ENCODE peak calls at places on chromosomes 4 and X, in seven cellular contexts. I is aorta, A is adipocyte, R is HL-60, C is upper lobe of left lung, D is hepatocyte, V is fibroblast of lung. Q is an unnamed sample. For H3K27me3, the result is how much of the 10 kb centered on the place peaks cover.

GRCh38 chr4:137621056-137621455 is 88.8 kb upstream of the PCDH18 start:
- DNase-seq in I (no peak), A (no peak), R (no peak), C (no peak), D (no peak), V (peak), Q (no peak)

GRCh38 chr4:169115897-169116254 is 105.8 kb upstream of the CBR4 start:
- DNase-seq in I (no peak), A (peak), R (no peak), C (no peak), D (peak), V (peak), Q (no peak)

GRCh38 chr4:74316397-74316796 is 8.1 kb downstream of the EPGN start:
- DNase-seq in I (no peak), A (peak), R (no peak), C (no peak), D (no peak), V (no peak), Q (no peak)

GRCh38 chr4:114393295-114394038 is 205.1 kb upstream of the UGT8 start:
- DNase-seq in I (no peak), A (no peak), R (no peak), C (no peak), D (no peak), V (peak), Q (no peak)

GRCh38 chr4:78079701-78080430 is 22.7 kb downstream of the FRAS1 start:
- DNase-seq in I (no peak), A (no peak), R (no peak), C (no peak), D (no peak), V (no peak), Q (no peak)

GRCh38 chrX:124023838-124024238 is 62.3 kb downstream of the STAG2 start:
- DNase-seq in I (no peak), A (peak), R (no peak), C (no peak), D (no peak), V (peak), Q (no peak)

GRCh38 chr4:17310269-17310652 is 201.6 kb downstream of the QDPR start:
- DNase-seq in I (no peak), A (peak), R (no peak), C (no peak), D (no peak), V (peak), Q (no peak)

GRCh38 chr4:173367946-173368345 is 2.8 kb upstream of the SAP30 start:
- DNase-seq in I (no peak), A (peak), R (no peak), C (no peak), D (no peak), V (peak), Q (no peak)

GRCh38 chr4:113355550-113356371 is 306.3 kb downstream of the ANK2 start:
- DNase-seq in I (peak), A (peak), R (peak), C (no peak), D (peak), V (peak), Q (peak)

GRCh38 chr4:68375667-68376559 is 26.0 kb upstream of the YTHDC1 start:
- DNase-seq in I (no peak), A (peak), R (peak), C (peak), D (peak), V (peak), Q (peak)

GRCh38 chrX:110421499-110422455 is 63.1 kb downstream of the RTL9 start:
- DNase-seq in I (no peak), A (no peak), R (no peak), C (no peak), D (no peak), V (no peak), Q (no peak)

GRCh38 chr4:94453534-94453963 is 1.8 kb downstream of the PDLIM5 start:
- DNase-seq in I (no peak), A (peak), R (no peak), C (no peak), D (peak), V (no peak), Q (no peak)

GRCh38 chr4:17400696-17401095 is 111.2 kb downstream of the QDPR start:
- DNase-seq in I (no peak), A (no peak), R (no peak), C (no peak), D (no peak), V (no peak), Q (no peak)

GRCh38 chr4:6194458-6195195 is 5.7 kb downstream of the JAKMIP1 start:
- DNase-seq in I (no peak), A (no peak), R (no peak), C (no peak), D (no peak), V (no peak), Q (no peak)

GRCh38 chrX:115689931-115690330 is 129.0 kb downstream of the PLS3 start:
- DNase-seq in I (no peak), A (peak), R (no peak), C (no peak), D (peak), V (peak), Q (no peak)

GRCh38 chr4:127788517-127788916 is 6.4 kb downstream of the HSPA4L start:
- DNase-seq in I (no peak), A (peak), R (no peak), C (no peak), D (no peak), V (no peak), Q (no peak)

DNA sequence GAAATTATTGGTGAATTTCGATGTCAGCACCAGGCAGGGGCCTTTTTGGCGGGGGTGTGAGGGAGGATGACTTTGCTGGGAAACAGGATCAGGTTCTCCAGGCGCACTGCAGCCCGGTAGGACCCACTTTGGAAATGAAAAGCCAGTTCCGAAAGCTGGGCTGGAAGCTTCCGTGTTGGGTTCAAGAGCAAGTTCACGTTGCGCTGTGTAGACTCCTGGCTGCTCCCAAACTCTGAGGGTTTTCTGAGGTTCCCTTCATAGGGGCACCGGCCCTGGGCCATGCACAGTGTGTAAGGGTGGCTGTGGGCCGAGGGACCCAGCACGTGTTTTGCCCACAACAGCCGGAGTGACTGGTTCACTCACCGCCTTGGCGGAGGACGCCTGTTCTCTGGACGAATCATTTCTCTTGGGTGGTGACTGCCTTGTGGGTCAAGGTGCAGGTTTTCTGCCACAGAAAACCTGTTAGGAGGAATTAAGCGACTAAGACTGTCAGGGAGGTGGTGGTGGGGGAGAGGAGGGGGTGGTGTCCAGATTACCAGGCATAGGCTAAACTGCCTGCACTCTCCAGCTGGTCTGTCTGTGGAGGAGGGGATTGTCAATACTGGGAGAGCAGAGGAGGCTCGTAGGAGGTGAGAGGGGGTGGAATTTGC is 8.0 kb downstream of the SHOX start:
- DNase-seq in I (no peak), A (no peak), R (no peak), C (no peak), D (no peak), V (no peak), Q (no peak)
- H3K27me3 ChIP-seq in I (under half), A (under half), R (under half), C (under half), D (half or more), V (under half), Q (under half)

DNA sequence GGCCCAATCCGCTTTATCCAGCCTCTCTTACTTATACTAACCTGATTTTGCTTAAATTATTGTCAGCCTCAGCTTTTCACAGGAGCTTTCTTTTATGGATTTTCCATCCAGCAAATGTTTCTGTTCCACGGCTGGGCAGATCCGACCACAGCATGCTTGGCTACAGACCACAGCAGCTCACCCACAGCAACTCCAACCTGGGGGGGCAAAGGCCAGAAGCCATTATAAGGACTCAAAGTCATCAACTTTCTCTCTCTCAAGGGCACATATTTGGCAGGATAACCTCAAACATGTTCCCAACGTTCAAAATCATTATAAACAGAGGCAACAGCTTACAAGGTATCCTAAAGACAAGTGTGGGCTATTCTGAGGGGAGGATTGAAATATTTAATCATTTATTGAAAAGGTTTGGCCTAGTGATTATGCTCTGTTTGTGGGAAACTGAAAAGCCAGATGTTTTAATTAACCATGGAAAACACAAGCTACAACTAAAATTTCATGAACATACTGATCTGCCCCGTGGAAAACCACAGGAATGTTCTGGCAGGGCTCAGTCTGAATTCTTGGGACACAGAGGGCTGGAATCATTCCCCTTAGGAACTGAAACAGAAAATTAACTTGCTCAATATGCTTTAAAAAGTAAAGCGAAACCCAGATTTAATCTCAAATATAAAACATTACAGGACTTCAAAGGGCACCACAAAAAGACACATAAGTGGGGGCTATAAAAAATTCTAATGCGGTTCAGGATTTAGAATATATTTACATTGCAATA is 71.2 kb downstream of the APBB2 start:
- DNase-seq in I (peak), A (peak), R (no peak), C (no peak), D (peak), V (peak), Q (no peak)
- H3K4me3 ChIP-seq in I (no peak), A (peak), R (no peak), C (no peak), D (no peak), V (peak), Q (no peak)

DNA sequence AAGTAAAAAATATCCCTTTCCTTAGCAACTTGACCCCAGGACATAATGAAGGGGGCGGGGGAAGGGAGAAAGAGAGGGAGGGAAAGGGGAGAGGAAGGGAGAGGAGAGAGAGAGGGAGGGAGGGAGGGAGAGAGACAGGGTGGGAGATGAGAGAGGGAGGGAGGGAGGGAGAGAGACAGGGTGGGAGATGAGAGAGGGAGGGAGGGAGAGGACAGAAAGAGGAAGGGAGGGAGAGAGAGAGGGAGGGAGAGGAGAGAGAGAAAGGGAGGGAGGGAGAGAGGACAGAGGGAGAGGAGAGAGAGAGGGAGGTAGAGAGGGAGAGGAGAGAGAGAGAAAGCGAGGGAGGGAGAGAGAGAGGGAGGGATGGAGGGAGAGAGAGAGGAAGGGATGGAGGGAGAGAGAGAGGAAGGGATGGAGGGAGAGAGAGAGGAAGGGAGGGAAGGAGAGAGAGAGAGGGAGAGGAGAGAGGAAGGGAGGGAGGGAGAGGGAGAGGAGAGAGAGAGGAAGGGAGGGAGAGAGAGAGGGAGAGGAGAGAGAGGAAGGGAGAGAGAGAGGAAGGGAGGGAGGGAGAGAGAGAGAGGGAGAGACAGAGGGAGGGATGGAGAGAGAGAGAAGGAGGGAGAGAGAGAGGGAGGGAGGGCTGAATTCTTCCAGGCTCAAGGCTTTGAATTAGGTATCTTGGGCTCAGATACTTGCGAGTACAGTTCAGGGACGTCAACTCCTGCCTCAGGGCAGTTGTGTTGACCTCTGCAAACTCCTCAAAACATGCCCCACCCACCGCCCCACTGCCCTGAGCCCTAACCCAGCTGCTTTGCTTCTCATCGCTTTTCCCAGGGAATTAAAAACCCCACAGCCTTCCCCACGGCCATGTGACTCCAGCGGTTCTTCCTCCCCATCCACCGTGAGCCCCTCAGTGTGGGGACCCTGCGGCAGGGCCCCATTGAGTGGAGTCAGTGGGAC is 40.0 kb upstream of the ADRA2C start:
- DNase-seq in I (no peak), A (no peak), R (no peak), C (no peak), D (no peak), V (no peak), Q (no peak)
- H3K27me3 ChIP-seq in I (under half), A (half or more), R (under half), C (under half), D (under half), V (under half), Q (under half)

GRCh38 chrX:68694429-68695205 is 47.2 kb downstream of the STARD8 start:
- DNase-seq in I (no peak), A (no peak), R (no peak), C (no peak), D (no peak), V (no peak), Q (no peak)
- H3K4me3 ChIP-seq in I (no peak), A (peak), R (no peak), C (peak), D (peak), V (no peak), Q (no peak)

GRCh38 chr4:110644008-110644407 is 21.1 kb upstream of the PITX2 start:
- DNase-seq in I (no peak), A (no peak), R (no peak), C (no peak), D (no peak), V (no peak), Q (no peak)
- H3K27me3 ChIP-seq in I (under half), A (under half), R (under half), C (under half), D (under half), V (under half), Q (under half)

DNA sequence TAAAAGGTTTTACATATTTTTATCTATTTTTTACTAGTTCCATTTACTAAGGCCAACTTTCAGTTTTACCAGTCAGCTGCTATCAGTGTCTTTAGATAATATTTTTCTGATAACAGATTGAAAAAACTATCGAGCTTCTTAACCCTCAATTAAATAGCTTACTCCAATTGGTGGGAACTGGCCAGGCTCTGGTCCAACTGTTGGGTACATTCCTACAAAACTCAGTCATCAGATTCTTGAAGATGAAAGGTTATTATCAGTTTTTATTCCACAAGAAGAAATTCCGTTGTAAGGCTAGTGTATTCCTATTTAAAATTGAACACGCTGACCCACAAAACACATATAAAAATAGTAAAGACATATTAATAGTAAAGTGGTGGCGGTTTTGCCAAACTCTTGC is 346.2 kb downstream of the MAPK10 start:
- DNase-seq in I (no peak), A (peak), R (no peak), C (no peak), D (no peak), V (peak), Q (no peak)
- H3K4me3 ChIP-seq in I (no peak), A (peak), R (no peak), C (no peak), D (no peak), V (no peak), Q (no peak)

DNA sequence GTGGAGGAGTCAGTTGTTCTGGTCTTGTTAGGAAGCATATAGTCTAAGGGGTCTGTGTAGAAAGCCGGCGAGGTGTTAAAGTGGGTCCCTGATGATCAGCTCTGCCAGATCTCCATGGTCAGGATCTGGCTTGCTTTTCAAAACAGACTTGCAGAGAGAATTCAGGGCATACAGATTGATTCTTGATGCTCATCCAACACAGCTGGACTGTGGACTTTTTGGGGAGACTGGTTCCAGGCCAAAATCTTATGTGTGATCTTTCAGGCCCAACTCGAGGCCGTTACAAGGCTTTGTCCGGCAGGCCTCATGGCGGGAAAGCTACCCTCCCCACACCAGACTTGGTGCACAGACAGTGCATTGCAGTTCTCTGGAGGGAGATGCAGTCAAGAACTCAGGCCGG is 83.0 kb upstream of the BOD1L1 start:
- DNase-seq in I (no peak), A (no peak), R (no peak), C (no peak), D (no peak), V (no peak), Q (no peak)
- H3K27me3 ChIP-seq in I (under half), A (under half), R (under half), C (under half), D (under half), V (under half), Q (under half)

DNA sequence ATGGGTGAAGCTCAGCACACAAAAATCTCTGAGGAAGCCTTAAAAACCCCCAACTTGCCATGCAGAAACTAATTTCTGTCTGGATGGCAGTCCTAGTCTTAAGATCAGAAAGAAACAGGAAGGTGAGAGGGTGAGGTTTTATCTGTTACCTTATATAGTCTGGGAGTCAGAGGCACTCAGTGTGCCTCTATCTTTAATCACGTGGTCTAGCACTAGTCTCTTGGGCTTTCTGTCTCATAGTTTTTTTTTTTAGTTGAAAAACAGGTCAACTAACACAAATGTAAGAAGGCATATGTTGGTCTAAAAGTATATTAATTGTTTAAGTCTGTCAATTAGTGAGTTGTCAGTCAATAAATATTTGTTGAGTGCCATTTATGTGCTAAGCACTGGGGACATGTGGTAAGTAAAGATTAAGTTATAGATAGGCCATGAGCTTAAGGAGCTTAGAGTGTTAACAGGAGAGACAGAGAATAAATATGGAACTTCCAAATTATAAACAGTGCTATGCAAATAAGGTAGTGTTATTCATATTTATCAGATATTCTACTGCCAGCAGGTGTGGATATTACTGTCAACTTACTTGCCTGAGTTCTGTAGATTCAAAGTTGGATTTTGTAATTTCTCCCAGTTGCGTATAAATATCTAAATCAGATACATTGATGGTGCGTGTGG is 6.9 kb downstream of the CYBB start:
- DNase-seq in I (no peak), A (no peak), R (peak), C (no peak), D (no peak), V (no peak), Q (peak)
- H3K4me3 ChIP-seq in I (no peak), A (no peak), R (no peak), C (no peak), D (no peak), V (no peak), Q (no peak)

GRCh38 chrX:136191171-136191570 is 43.8 kb downstream of the FHL1 start:
- DNase-seq in I (no peak), A (no peak), R (no peak), C (no peak), D (no peak), V (no peak), Q (no peak)

GRCh38 chrX:136192135-136192534 is 44.8 kb downstream of the FHL1 start:
- DNase-seq in I (no peak), A (no peak), R (no peak), C (no peak), D (no peak), V (no peak), Q (no peak)

GRCh38 chrX:136193771-136194170 is 46.4 kb downstream of the FHL1 start:
- DNase-seq in I (no peak), A (no peak), R (peak), C (no peak), D (no peak), V (no peak), Q (no peak)

GRCh38 chrX:136194546-136194945 is 47.2 kb downstream of the FHL1 start:
- DNase-seq in I (no peak), A (no peak), R (no peak), C (no peak), D (no peak), V (no peak), Q (no peak)

DNA sequence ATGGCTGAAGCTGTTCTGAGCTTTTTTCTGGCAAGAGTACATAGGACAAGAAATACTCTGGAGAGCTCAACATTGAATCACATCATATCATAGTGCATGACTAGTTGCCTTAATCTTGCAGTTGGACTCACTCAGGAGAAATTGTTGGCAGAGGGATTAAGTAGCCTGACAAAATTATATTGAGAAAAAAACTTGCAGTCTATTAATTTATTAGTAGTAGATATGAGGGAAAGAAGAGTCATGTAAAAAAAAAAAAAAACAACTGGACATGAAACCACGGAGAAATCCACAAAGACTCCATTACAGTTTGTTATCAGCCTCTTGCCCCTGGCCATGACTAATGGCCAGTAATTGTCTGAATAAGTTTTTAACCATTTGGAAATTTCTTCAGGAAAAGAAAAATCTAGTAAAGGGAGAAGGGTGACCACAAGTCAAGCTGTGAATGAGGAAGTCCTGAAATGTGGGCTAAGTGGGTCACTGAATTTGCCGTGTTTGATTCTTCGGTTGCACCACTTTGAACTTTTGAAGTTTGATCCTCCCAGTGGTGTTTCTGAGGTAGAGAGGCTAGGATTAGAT is 45.6 kb downstream of the FHL1 start:
- DNase-seq in I (no peak), A (peak), R (peak), C (no peak), D (no peak), V (peak), Q (no peak)
- H3K27me3 ChIP-seq in I (under half), A (under half), R (under half), C (under half), D (under half), V (under half), Q (under half)

Q was measured in GM06990.